ENCODE peak calls at places on chromosomes 11 and 22, in six cellular contexts. One of them, this sample, is unnamed.

GRCh38 chr11:6674856-6675255 is 8.3 kb downstream of the MRPL17 start:
- DNase-seq in cardiac muscle cell: no peak
- DNase-seq in GM12865: no peak
- DNase-seq in lung: no peak
- DNase-seq in mucosa of descending colon: no peak
- DNase-seq in HCT116: no peak
- DNase-seq in this sample: no peak

GRCh38 chr11:13772223-13773046 is 104.0 kb downstream of the FAR1 start:
- DNase-seq in cardiac muscle cell: peak
- DNase-seq in GM12865: peak
- DNase-seq in lung: no peak
- DNase-seq in mucosa of descending colon: peak
- DNase-seq in HCT116: peak
- DNase-seq in this sample: peak

GRCh38 chr11:92492372-92492771 is 267.8 kb downstream of the FAT3 start:
- DNase-seq in cardiac muscle cell: no peak
- DNase-seq in GM12865: no peak
- DNase-seq in lung: no peak
- DNase-seq in mucosa of descending colon: no peak
- DNase-seq in HCT116: no peak
- DNase-seq in this sample: no peak

GRCh38 chr11:132855516-132855915 is 676.8 kb downstream of the OPCML start:
- DNase-seq in cardiac muscle cell: no peak
- DNase-seq in GM12865: no peak
- DNase-seq in lung: no peak
- DNase-seq in mucosa of descending colon: no peak
- DNase-seq in HCT116: no peak
- DNase-seq in this sample: no peak

GRCh38 chr11:115590254-115590653 is 86.0 kb upstream of the CADM1 start:
- DNase-seq in cardiac muscle cell: no peak
- DNase-seq in GM12865: no peak
- DNase-seq in lung: no peak
- DNase-seq in mucosa of descending colon: no peak
- DNase-seq in HCT116: no peak
- DNase-seq in this sample: no peak

GRCh38 chr22:30001459-30001858 is 78.8 kb upstream of the HORMAD2 start:
- DNase-seq in cardiac muscle cell: no peak
- DNase-seq in GM12865: no peak
- DNase-seq in lung: no peak
- DNase-seq in mucosa of descending colon: peak
- DNase-seq in HCT116: no peak
- DNase-seq in this sample: no peak

GRCh38 chr11:15901790-15902189 is 454.6 kb downstream of the SOX6 start:
- DNase-seq in cardiac muscle cell: no peak
- DNase-seq in GM12865: no peak
- DNase-seq in lung: no peak
- DNase-seq in mucosa of descending colon: peak
- DNase-seq in HCT116: no peak
- DNase-seq in this sample: no peak

GRCh38 chr11:114269498-114269897 is 26.7 kb upstream of the NNMT start:
- DNase-seq in cardiac muscle cell: no peak
- DNase-seq in GM12865: no peak
- DNase-seq in lung: no peak
- DNase-seq in mucosa of descending colon: no peak
- DNase-seq in HCT116: no peak
- DNase-seq in this sample: no peak

GRCh38 chr11:59142530-59143507 is at the start of gene FAM111A:
- DNase-seq in cardiac muscle cell: peak
- DNase-seq in GM12865: peak
- DNase-seq in lung: peak
- DNase-seq in mucosa of descending colon: peak
- DNase-seq in HCT116: peak
- DNase-seq in this sample: peak
- TF ChIP-seq CTCF in cardiac muscle cell: peak
- TF ChIP-seq CTCF in GM12865: peak
- TF ChIP-seq CTCF in lung: no peak
- TF ChIP-seq CTCF in mucosa of descending colon: no peak
- TF ChIP-seq CTCF in HCT116: peak
- TF ChIP-seq CTCF in this sample: peak

GRCh38 chr11:70428701-70429427 is 30.5 kb downstream of the CTTN start:
- DNase-seq in cardiac muscle cell: no peak
- DNase-seq in GM12865: no peak
- DNase-seq in lung: no peak
- DNase-seq in mucosa of descending colon: no peak
- DNase-seq in HCT116: no peak
- DNase-seq in this sample: no peak
- TF ChIP-seq CTCF in cardiac muscle cell: no peak
- TF ChIP-seq CTCF in GM12865: no peak
- TF ChIP-seq CTCF in lung: no peak
- TF ChIP-seq CTCF in mucosa of descending colon: no peak
- TF ChIP-seq CTCF in HCT116: no peak
- TF ChIP-seq CTCF in this sample: no peak

DNA sequence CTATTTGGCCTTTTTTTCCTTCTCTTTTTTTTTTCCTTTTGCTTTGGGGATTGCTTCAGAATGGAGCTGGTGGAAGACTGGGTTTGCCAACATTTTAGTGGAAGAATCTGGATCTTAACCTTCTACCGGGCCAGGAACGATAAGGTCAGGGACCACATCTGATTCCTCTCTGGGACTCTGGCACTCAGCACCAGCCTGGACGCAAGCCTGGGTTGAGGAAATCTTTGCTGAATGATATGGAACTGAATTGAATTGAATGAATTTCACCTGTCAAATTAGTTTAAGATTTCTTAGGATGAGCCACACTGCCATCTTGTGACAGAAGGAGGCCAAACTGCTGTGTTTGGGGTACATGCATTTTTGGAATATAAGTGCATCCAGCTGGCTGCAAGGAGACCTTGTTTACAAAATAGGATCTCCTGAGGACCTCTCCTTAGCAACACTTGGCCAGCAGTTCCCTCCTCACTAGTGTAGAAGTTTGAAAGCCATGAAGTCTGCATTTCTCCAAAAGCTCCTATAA is 30.4 kb downstream of the TPBGL start:
- DNase-seq in cardiac muscle cell: no peak
- DNase-seq in GM12865: peak
- DNase-seq in lung: no peak
- DNase-seq in mucosa of descending colon: no peak
- DNase-seq in HCT116: peak
- DNase-seq in this sample: peak
- TF ChIP-seq CTCF in cardiac muscle cell: peak
- TF ChIP-seq CTCF in GM12865: peak
- TF ChIP-seq CTCF in lung: no peak
- TF ChIP-seq CTCF in mucosa of descending colon: no peak
- TF ChIP-seq CTCF in HCT116: peak
- TF ChIP-seq CTCF in this sample: peak

DNA sequence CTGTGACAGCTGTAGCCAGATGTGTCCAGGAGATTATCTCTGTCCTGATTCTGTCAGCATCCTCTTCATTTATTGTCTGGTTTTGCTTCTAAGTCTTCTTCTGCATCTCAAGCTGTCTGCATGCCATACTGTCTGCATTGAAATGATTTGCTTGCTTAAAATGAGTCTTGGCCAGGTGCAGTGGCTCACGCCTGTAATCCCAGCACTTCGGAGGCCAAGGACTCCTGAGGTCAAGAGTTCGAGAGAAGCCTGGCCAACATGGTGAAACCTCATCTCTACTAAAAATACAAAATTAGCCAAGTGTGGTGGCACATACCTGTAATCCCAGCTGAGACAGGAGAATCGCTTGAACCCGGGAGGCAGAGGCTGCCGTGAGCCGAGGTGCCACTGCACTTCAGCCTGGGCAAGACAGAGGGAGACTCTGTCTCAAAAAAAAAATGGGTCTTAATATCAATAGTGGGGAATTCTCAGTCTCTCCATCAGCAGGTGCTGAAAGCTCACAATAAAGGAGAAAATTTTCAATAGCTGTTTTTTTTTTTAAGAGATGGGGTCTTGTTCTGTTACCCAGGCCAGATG is 39.2 kb upstream of the AMPD3 start:
- DNase-seq in cardiac muscle cell: no peak
- DNase-seq in GM12865: no peak
- DNase-seq in lung: no peak
- DNase-seq in mucosa of descending colon: no peak
- DNase-seq in HCT116: no peak
- DNase-seq in this sample: no peak
- TF ChIP-seq CTCF in cardiac muscle cell: no peak
- TF ChIP-seq CTCF in GM12865: peak
- TF ChIP-seq CTCF in lung: no peak
- TF ChIP-seq CTCF in mucosa of descending colon: no peak
- TF ChIP-seq CTCF in HCT116: peak
- TF ChIP-seq CTCF in this sample: peak

GRCh38 chr11:111361082-111361801 is 17.8 kb downstream of the POU2AF1 start:
- DNase-seq in cardiac muscle cell: no peak
- DNase-seq in GM12865: peak
- DNase-seq in lung: no peak
- DNase-seq in mucosa of descending colon: no peak
- DNase-seq in HCT116: no peak
- DNase-seq in this sample: no peak

GRCh38 chr11:111360150-111361043 is 18.7 kb downstream of the POU2AF1 start:
- DNase-seq in cardiac muscle cell: no peak
- DNase-seq in GM12865: peak
- DNase-seq in lung: no peak
- DNase-seq in mucosa of descending colon: peak
- DNase-seq in HCT116: no peak
- DNase-seq in this sample: no peak

GRCh38 chr11:111358038-111359001 is 20.8 kb downstream of the POU2AF1 start:
- DNase-seq in cardiac muscle cell: no peak
- DNase-seq in GM12865: peak
- DNase-seq in lung: peak
- DNase-seq in mucosa of descending colon: no peak
- DNase-seq in HCT116: no peak
- DNase-seq in this sample: no peak

GRCh38 chr11:111357150-111358037 is 21.7 kb downstream of the POU2AF1 start:
- DNase-seq in cardiac muscle cell: no peak
- DNase-seq in GM12865: peak
- DNase-seq in lung: peak
- DNase-seq in mucosa of descending colon: no peak
- DNase-seq in HCT116: no peak
- DNase-seq in this sample: no peak

DNA sequence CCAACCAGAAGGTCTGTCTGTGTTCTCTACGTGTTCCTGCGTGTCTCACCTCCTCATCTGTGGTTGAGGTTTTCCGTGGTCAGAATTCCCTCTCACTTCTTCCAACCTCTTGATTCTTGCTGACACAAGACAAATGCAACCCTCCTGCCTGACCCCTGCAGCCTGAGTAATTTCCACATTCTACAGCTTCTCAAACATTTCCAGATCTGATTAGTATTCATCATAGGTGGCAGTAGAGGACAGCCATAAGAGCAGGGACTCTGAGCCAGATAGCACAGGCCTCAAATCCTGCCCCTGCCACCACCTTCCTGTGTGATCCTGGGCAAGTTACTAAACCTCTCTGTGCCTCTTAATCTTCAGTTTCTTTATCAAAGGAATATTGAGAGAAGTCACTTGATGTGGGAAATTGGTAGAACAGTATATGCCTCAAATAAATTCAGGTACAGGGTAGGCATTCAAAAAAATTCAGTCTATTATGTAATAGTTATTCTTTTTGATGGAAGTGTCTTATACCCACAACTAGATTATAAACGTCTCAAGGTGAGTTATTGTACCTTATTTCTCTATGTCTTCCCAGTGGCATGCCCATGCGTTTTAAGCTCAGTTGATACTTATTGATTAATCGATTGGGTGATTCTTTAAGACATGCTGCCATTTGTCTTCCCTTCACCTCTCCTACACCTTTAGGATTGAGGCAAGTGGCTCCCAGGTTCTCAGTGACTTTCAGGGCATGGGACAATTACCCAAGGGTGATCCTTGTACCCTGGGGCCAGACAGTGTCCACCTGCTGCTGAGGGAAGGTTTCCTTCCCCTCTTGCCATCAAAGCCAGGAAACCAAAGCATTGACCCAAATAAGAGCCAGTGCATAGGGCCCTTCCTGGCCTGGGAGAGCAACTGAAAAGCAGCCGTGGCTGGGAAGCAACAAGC is 19.6 kb downstream of the POU2AF1 start:
- DNase-seq in cardiac muscle cell: no peak
- DNase-seq in GM12865: peak
- DNase-seq in lung: no peak
- DNase-seq in mucosa of descending colon: no peak
- DNase-seq in HCT116: no peak
- DNase-seq in this sample: no peak
- TF ChIP-seq CTCF in cardiac muscle cell: no peak
- TF ChIP-seq CTCF in GM12865: no peak
- TF ChIP-seq CTCF in lung: no peak
- TF ChIP-seq CTCF in mucosa of descending colon: no peak
- TF ChIP-seq CTCF in HCT116: no peak
- TF ChIP-seq CTCF in this sample: peak

DNA sequence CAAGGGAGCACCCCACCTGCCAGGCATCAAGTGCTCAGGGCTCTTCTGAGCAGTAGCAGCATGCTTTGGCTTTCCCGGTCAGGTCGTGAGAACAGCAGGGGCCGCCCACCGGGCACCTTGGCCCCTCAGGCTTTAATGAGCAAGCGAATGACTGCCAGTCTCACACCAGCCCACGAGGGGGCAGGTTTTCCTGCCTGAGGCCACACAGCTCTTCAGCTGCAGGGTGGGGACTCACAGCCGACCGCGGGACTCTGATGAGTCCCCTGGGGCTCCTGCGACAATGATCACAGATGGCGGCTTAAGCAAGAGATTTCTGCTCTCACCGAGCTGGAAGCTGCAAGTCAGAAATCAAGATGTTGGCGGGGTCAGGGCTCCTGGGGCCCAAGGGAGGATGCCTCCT is 14.3 kb upstream of the FGF19 start:
- DNase-seq in cardiac muscle cell: peak
- DNase-seq in GM12865: peak
- DNase-seq in lung: no peak
- DNase-seq in mucosa of descending colon: peak
- DNase-seq in HCT116: no peak
- DNase-seq in this sample: peak
- TF ChIP-seq CTCF in cardiac muscle cell: peak
- TF ChIP-seq CTCF in GM12865: peak
- TF ChIP-seq CTCF in lung: no peak
- TF ChIP-seq CTCF in mucosa of descending colon: no peak
- TF ChIP-seq CTCF in HCT116: peak
- TF ChIP-seq CTCF in this sample: peak